ENCODE peak calls at places on chromosomes 1 and 21, in eight cellular contexts. Z is dorsolateral prefrontal cortex, S is endothelial cell, H is mesothelial cell of epicardium, M is AG04450, Y is ovary, B is glutamatergic neuron, F is nephron progenitor cell. X is an unnamed sample.

GRCh38 chr1:6084781-6085495 is 39.2 kb downstream of the KCNAB2 start:
- DNase-seq in H (no peak), M (no peak), S (no peak), Z (no peak), B (no peak), F (no peak), Y (no peak), X (no peak)

GRCh38 chr1:171786534-171786933 is 5.1 kb downstream of the METTL13 start:
- DNase-seq in B (no peak), M (no peak), S (no peak), H (no peak), Y (no peak), Z (no peak), F (no peak), X (no peak)

GRCh38 chr1:19232526-19232851 is 18.8 kb downstream of the EMC1 start:
- DNase-seq in B (no peak), H (no peak), F (no peak), S (no peak), M (peak), Z (no peak), Y (peak), X (no peak)

GRCh38 chr1:112070677-112071076 is 81.2 kb upstream of the KCND3 start:
- DNase-seq in S (no peak), B (no peak), Z (no peak), F (no peak), H (no peak), Y (no peak), M (no peak), X (no peak)

GRCh38 chr21:42971897-42972275 is 2.5 kb upstream of the PKNOX1 start:
- DNase-seq in B (no peak), M (no peak), Z (no peak), F (no peak), H (no peak), Y (no peak), S (no peak), X (no peak)

GRCh38 chr1:235134171-235134570 is 5.5 kb upstream of the TOMM20 start:
- DNase-seq in S (no peak), M (no peak), Z (no peak), H (no peak), Y (no peak), B (no peak), F (no peak), X (no peak)

GRCh38 chr1:162019006-162019405 is 4.7 kb downstream of the OLFML2B start:
- DNase-seq in M (peak), F (no peak), B (no peak), S (no peak), Z (no peak), H (no peak), Y (no peak), X (no peak)

GRCh38 chr1:54172614-54173312 is 20.0 kb upstream of the CDCP2 start:
- DNase-seq in M (no peak), B (no peak), H (no peak), F (no peak), Z (no peak), S (no peak), Y (no peak), X (no peak)

GRCh38 chr1:219500327-219500897 is 112.5 kb downstream of the ZC3H11B start:
- DNase-seq in H (no peak), Y (no peak), F (no peak), B (no peak), Z (no peak), M (no peak), S (no peak), X (no peak)

GRCh38 chr1:17648457-17649145 is 106.5 kb upstream of the ACTL8 start:
- DNase-seq in M (no peak), F (no peak), S (no peak), Z (no peak), H (no peak), B (no peak), Y (no peak), X (no peak)

GRCh38 chr1:206036661-206037455 is 13.2 kb upstream of the CTSE start:
- DNase-seq in F (no peak), H (no peak), B (no peak), Z (no peak), Y (no peak), S (no peak), M (no peak), X (no peak)

GRCh38 chr1:162326559-162326958 is 50.1 kb downstream of the SPATA46 start:
- DNase-seq in M (no peak), Y (no peak), H (no peak), Z (no peak), S (no peak), B (no peak), F (no peak), X (no peak)

GRCh38 chr1:108897865-108898720 is 21.3 kb downstream of the GPSM2 start:
- DNase-seq in B (no peak), M (peak), S (no peak), Y (no peak), Z (no peak), F (no peak), H (no peak), X (no peak)

GRCh38 chr1:50724626-50725286 is 235.3 kb downstream of the FAF1 start:
- DNase-seq in F (no peak), Z (no peak), M (no peak), S (no peak), B (no peak), H (no peak), Y (no peak), X (no peak)

GRCh38 chr1:6509603-6510291 is 18.3 kb upstream of the PLEKHG5 start:
- DNase-seq in H (no peak), B (no peak), Z (no peak), M (no peak), S (no peak), F (no peak), Y (no peak), X (no peak)

GRCh38 chr1:52041551-52042185 is 8.1 kb upstream of the KTI12 start:
- DNase-seq in S (no peak), Z (no peak), Y (no peak), B (no peak), H (no peak), F (no peak), M (no peak), X (no peak)

GRCh38 chr1:109881906-109882287 is 28.8 kb upstream of the CSF1 start:
- DNase-seq in Y (no peak), Z (no peak), F (no peak), B (no peak), S (no peak), M (no peak), H (no peak), X (no peak)

GRCh38 chr1:40818264-40818961 is 34.8 kb downstream of the KCNQ4 start:
- DNase-seq in F (peak), M (no peak), B (peak), S (peak), H (no peak), Z (no peak), Y (peak), X (peak)

GRCh38 chr21:44742418-44743153 is 31.2 kb upstream of the TSPEAR start:
- DNase-seq in F (no peak), M (no peak), H (no peak), B (no peak), Y (no peak), S (no peak), Z (no peak), X (no peak)

DNA sequence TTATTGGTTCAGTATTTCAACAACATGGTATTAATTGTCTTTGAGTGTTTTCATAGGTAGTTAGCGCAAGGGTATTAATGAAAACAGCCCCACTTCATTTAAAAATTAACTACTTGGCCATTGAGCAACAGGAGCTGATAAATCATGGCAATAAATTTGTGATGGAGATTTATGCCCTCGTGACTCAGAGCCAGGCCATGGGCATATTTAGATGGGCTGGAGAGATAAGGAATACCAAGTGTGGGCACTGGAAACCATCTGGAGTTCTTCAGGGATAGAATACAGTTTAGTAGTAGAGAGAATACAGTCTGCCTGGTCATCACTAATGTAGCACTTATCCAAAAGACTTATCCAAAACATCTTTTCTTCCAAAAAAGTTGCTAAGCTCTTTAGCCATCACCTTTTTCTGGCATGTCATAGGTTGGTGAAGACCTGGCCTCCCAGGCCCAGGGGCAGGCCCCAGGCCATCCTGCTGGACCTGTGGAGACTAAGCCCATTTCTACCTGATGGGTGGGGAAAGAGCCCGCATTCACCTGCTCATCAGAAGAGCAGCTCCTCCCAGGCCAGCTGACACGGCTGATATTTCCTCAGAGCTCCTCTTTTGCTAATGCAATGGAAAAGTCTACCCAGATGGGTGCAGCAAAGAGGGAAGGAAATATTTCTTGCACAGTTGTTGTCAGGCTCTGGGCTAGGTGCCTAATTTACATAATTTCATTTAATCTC is 238.0 kb downstream of the TM2D1 start:
- DNase-seq in Z (no peak), B (no peak), M (no peak), F (no peak), H (no peak), S (no peak), Y (no peak), X (no peak)
- TF ChIP-seq CTCF in Z (no peak), B (no peak), M (no peak), F (no peak), H (no peak), S (no peak), Y (no peak), X (no peak)

GRCh38 chr1:31296486-31297272 is at the start of the genes SNRNP40 and ZCCHC17:
- DNase-seq in M (peak), F (peak), B (peak), S (peak), Y (peak), H (peak), Z (peak), X (peak)
- TF ChIP-seq CTCF in M (no peak), F (no peak), B (no peak), S (no peak), Y (no peak), H (no peak), Z (peak), X (no peak)

GRCh38 chr1:10456079-10456478 is 6.2 kb downstream of the CORT start:
- DNase-seq in Z (no peak), H (no peak), S (no peak), Y (no peak), B (no peak), F (no peak), M (no peak), X (no peak)
- TF ChIP-seq CTCF in Z (no peak), H (no peak), S (no peak), Y (no peak), B (peak), F (no peak), M (no peak), X (no peak)

DNA sequence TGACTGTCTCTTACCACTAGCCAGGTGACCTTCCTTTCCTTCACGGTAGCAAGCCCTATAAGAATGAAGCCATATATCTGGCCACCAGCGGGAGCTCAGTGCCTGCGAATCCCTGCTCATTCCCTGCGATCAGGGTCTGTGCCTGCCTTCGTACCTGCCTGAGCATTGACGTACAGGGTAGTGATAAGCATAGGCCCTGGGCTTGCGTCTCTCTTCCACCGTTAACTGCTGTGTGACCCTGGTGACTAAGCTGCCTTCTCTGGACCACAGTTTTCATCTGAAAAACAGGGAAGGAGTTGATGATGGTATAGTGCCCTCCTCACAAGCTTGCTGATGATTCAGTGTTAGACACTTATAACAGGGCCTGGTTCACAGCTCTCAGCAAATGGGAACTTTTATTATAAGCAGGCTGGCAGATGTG is 4.1 kb downstream of the ZC3H12A start:
- DNase-seq in Y (no peak), H (no peak), B (no peak), F (no peak), M (no peak), Z (no peak), S (no peak), X (no peak)
- TF ChIP-seq CTCF in Y (no peak), H (no peak), B (no peak), F (no peak), M (no peak), Z (no peak), S (no peak), X (no peak)

DNA sequence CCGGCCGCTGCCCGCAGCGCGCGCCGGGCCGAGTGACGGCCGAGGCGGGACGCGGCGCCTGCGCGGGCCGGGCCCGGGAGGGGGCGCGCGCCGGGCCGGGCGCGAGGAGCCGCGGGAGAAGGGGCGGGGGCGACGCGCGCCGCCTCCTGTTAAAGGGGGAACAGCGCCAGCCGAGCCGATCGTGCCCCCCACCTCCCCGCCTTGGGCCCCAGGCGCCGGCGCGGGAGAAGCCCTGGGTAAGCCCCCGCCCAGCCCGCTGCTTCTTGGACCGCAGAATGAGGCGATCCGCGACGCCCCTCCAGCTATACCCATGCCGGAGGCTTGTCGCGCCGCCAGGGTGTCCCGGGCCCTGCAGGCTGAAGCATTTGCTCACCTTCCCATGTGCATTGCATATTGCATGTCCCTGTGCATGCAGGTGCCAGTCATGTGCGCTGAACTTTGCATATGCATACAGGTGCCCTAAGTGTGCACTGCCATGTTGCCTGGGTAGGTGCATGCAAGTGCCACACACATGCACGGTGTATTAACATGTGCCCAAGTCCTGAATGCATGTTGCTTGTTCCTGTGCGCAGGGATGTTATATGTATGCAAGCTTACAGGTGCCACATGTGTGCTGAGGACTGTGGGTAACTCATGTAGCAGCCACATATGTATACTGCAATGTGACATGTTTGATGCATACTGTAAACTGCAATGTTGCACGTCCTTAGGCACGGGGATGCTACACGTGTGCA is at the start of gene ADGRB2:
- DNase-seq in B (peak), F (peak), M (no peak), S (no peak), Y (peak), H (no peak), Z (no peak), X (peak)
- TF ChIP-seq CTCF in B (peak), F (no peak), M (peak), S (no peak), Y (no peak), H (no peak), Z (no peak), X (peak)

GRCh38 chr1:57072775-57073174 is 107.0 kb upstream of the C8B start:
- DNase-seq in B (peak), M (no peak), H (no peak), Y (no peak), F (no peak), Z (no peak), S (no peak), X (no peak)
- TF ChIP-seq CTCF in B (peak), M (no peak), H (peak), Y (no peak), F (no peak), Z (no peak), S (peak), X (peak)